ENCODE peak calls at places on chromosome 17, in four cellular contexts. E is HL-60, I is GM12891, Z is GM12878. T is an unnamed sample.

GRCh38 chr17:39667262-39668140 is 752 bp upstream of the PNMT start:
- DNase-seq in E (no peak), I (no peak), Z (no peak), T (peak)

GRCh38 chr17:62968445-62968923 is 2.4 kb downstream of the TANC2 start:
- DNase-seq in E (peak), I (peak), Z (peak), T (peak)

GRCh38 chr17:31561469-31562412 is 170.3 kb downstream of the RAB11FIP4 start:
- DNase-seq in E (peak), I (no peak), Z (no peak), T (no peak)

GRCh38 chr17:50264263-50265113 is 9.8 kb upstream of the TMEM92 start:
- DNase-seq in E (no peak), I (no peak), Z (no peak), T (peak)

GRCh38 chr17:19284005-19284959 is 47.1 kb downstream of the EPN2 start:
- DNase-seq in E (no peak), I (peak), Z (no peak), T (no peak)

GRCh38 chr17:71500761-71501555 is 619.9 kb upstream of the SOX9 start:
- DNase-seq in E (no peak), I (no peak), Z (no peak), T (no peak)

GRCh38 chr17:46765491-46765890 is 53.0 kb downstream of the WNT3 start:
- DNase-seq in E (no peak), I (no peak), Z (no peak), T (no peak)

GRCh38 chr17:63274156-63274555 is 171.9 kb downstream of the CYB561 start:
- DNase-seq in E (no peak), I (no peak), Z (no peak), T (no peak)

GRCh38 chr17:77735341-77736206 is 222.9 kb upstream of the TNRC6C start:
- DNase-seq in E (no peak), I (no peak), Z (no peak), T (peak)

GRCh38 chr17:50824429-50824828 is 11.0 kb upstream of the WFIKKN2 start:
- DNase-seq in E (no peak), I (no peak), Z (no peak), T (no peak)

GRCh38 chr17:3738562-3739295 is 15.0 kb downstream of the HASPIN start:
- DNase-seq in E (no peak), I (no peak), Z (no peak), T (peak)

GRCh38 chr17:77893144-77894044 is 65.1 kb upstream of the TNRC6C start:
- DNase-seq in E (no peak), I (no peak), Z (no peak), T (no peak)

GRCh38 chr17:49588726-49589555 is 13.3 kb downstream of the NXPH3 start:
- DNase-seq in E (no peak), I (no peak), Z (no peak), T (no peak)

GRCh38 chr17:77881545-77881944 is 77.0 kb upstream of the TNRC6C start:
- DNase-seq in E (peak), I (peak), Z (peak), T (peak)

GRCh38 chr17:57490890-57491289 is 234.6 kb downstream of the MSI2 start:
- DNase-seq in E (no peak), I (no peak), Z (no peak), T (no peak)

GRCh38 chr17:73262676-73263642 is 1.3 kb upstream of the CPSF4L start:
- DNase-seq in E (peak), I (no peak), Z (no peak), T (no peak)

GRCh38 chr17:28572294-28573099 is 1.2 kb upstream of the PIGS start:
- DNase-seq in E (no peak), I (no peak), Z (no peak), T (no peak)

GRCh38 chr17:2549392-2550211 is 37.9 kb upstream of the METTL16 start:
- DNase-seq in E (no peak), I (no peak), Z (no peak), T (no peak)

GRCh38 chr17:11948791-11949190 is 48.5 kb downstream of the ZNF18 start:
- DNase-seq in E (no peak), I (no peak), Z (no peak), T (no peak)

GRCh38 chr17:9363440-9364350 is 211.9 kb downstream of the STX8 start:
- DNase-seq in E (no peak), I (no peak), Z (no peak), T (no peak)

GRCh38 chr17:9368631-9369030 is 207.0 kb downstream of the STX8 start:
- DNase-seq in E (no peak), I (no peak), Z (no peak), T (no peak)

GRCh38 chr17:9364837-9365430 is 210.7 kb downstream of the STX8 start:
- DNase-seq in E (no peak), I (no peak), Z (no peak), T (no peak)

GRCh38 chr17:9370464-9370863 is 205.2 kb downstream of the STX8 start:
- DNase-seq in E (no peak), I (no peak), Z (no peak), T (no peak)

DNA sequence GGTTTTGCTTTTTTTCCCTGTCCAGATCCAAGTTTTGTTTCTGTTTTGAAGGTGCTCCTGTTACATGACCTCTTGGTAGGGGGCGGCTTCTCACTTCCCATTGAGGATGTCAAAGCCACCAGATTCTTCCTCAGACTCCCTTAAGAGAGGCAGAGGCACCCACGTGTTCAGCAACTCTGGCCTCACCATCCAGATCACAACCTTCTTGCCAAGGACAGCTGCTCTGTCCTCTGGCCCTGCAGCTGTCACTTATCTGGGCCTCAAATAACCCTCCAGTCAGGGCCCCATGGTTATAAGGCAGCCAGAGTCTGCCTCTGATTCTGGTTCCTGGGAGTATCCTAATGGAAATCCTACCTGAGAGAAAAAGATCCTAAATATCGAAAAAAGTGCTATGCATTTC is 208.4 kb downstream of the STX8 start:
- DNase-seq in E (no peak), I (no peak), Z (no peak), T (no peak)
- TF ChIP-seq SPI1 in E (no peak), I (no peak), Z (no peak), T (no peak)

DNA sequence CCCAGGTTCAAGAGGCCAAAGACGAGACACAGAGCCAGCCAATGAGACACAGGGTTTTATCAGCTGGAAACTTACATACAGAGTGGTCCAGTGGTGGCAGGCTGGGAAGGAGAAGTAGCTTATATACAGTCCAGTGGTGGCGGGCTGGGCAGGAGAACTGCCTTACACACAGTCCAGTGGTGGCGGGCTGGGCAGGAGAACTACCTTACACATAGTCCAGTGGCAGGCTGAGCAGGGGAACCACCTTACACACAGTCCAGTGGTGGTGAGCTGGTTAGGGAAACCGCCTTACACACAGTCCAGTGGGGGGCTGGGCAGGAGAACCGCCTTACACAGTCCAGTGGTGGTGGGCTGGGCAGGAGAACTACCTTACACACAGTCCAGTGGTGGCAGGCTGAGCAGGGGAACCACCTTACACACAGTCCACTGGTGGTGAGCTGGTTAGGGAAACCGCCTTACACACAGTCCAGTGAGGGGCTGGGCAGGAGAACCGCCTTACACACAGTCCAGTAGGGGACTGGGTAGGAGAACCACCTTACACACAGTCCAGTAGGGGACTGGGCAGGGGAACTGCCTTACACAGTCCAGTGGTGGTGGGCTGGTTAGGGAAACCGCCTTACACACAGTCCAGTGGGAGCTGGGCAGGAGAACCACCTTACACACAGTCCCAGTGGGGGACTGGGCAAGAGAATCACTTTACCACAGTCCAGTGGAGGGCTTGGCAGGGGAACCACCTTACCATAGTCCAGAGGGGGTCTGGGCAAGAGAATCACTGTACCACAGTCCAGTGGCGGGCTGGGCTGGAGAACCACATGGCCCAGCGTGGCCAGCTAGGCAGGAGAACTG is 90.9 kb downstream of the GAS7 start:
- DNase-seq in E (no peak), I (no peak), Z (no peak), T (no peak)
- TF ChIP-seq SPI1 in E (no peak), I (no peak), Z (no peak), T (no peak)

GRCh38 chr17:1455291-1455747 is 713 bp downstream of the CRK start:
- DNase-seq in E (peak), I (no peak), Z (no peak), T (peak)
- TF ChIP-seq SPI1 in E (peak), I (peak), Z (peak), T (peak)

DNA sequence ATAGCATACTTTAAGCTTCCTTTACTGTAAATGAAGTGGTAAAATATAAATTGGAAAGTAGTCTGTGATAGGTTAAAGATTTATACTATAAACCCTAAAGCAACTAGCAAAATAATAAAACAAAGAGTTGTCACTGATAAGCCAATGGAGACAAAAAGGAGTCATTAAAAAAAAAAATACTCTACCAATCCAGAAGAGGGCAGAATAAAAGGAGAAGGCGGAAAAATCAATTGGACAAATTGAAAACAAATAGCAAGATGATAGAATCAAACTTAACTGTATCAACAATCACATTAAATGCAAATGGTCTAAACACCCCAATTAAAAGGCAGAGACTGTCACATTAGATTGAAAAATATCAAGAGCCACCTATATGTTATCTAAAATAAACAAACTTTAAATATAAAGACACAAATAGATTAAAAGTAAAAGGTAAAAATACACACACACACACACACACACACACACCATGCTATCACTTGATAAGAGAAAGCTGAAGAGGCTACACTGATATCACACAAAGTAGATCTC is 71.8 kb downstream of the CACNG1 start:
- DNase-seq in E (no peak), I (no peak), Z (no peak), T (no peak)
- TF ChIP-seq SPI1 in E (no peak), I (no peak), Z (no peak), T (no peak)

GRCh38 chr17:17811381-17812210 is 25.2 kb downstream of the SREBF1 start:
- DNase-seq in E (no peak), I (no peak), Z (no peak), T (no peak)

GRCh38 chr17:17807440-17807839 is 29.3 kb downstream of the SREBF1 start:
- DNase-seq in E (no peak), I (no peak), Z (no peak), T (no peak)

GRCh38 chr17:17808706-17809432 is 27.9 kb downstream of the SREBF1 start:
- DNase-seq in E (no peak), I (peak), Z (no peak), T (no peak)

GRCh38 chr17:17810374-17811248 is 26.2 kb downstream of the SREBF1 start:
- DNase-seq in E (no peak), I (no peak), Z (no peak), T (no peak)

GRCh38 chr17:17809527-17810373 is 27.0 kb downstream of the SREBF1 start:
- DNase-seq in E (no peak), I (no peak), Z (no peak), T (no peak)
- TF ChIP-seq SPI1 in E (no peak), I (no peak), Z (no peak), T (no peak)

GRCh38 chr17:37050905-37051304 is 102.2 kb downstream of the AATF start:
- DNase-seq in E (no peak), I (no peak), Z (no peak), T (no peak)
- TF ChIP-seq SPI1 in E (no peak), I (no peak), Z (no peak), T (no peak)

GRCh38 chr17:9672691-9673090 is 27.4 kb downstream of the USP43 start:
- DNase-seq in E (no peak), I (no peak), Z (no peak), T (no peak)

GRCh38 chr17:9677932-9678331 is 32.6 kb downstream of the USP43 start:
- DNase-seq in E (no peak), I (no peak), Z (no peak), T (no peak)

GRCh38 chr17:9676742-9677387 is 31.5 kb downstream of the USP43 start:
- DNase-seq in E (no peak), I (no peak), Z (peak), T (no peak)

GRCh38 chr17:9677411-9677810 is 32.1 kb downstream of the USP43 start:
- DNase-seq in E (no peak), I (no peak), Z (no peak), T (no peak)

GRCh38 chr17:9676084-9676483 is 30.8 kb downstream of the USP43 start:
- DNase-seq in E (no peak), I (no peak), Z (no peak), T (no peak)
- TF ChIP-seq SPI1 in E (no peak), I (no peak), Z (no peak), T (no peak)

T was measured in K562.